ENCODE peak calls at places on chromosomes 3 and 15, in four cellular contexts. K is HCT116, H is GM12878, L is H1. D is an unnamed sample.

GRCh38 chr15:66854012-66854965 is 152.3 kb downstream of the SMAD6 start:
- DNase-seq in K (no peak), H (no peak), L (peak), D (no peak)

GRCh38 chr3:57110214-57110613 is 49.8 kb downstream of the SPATA12 start:
- DNase-seq in K (no peak), H (no peak), L (no peak), D (no peak)

GRCh38 chr15:62035256-62035908 is 24.9 kb downstream of the VPS13C start:
- DNase-seq in K (no peak), H (no peak), L (no peak), D (no peak)

GRCh38 chr15:96170616-96171270 is 159.8 kb upstream of the NR2F2 start:
- DNase-seq in K (no peak), H (no peak), L (no peak), D (no peak)

GRCh38 chr3:155676252-155676981 is 68.5 kb downstream of the PLCH1 start:
- DNase-seq in K (no peak), H (no peak), L (no peak), D (no peak)

GRCh38 chr3:4029135-4029534 is 229.9 kb downstream of the LRRN1 start:
- DNase-seq in K (no peak), H (no peak), L (no peak), D (no peak)

GRCh38 chr3:172343117-172343516 is 105.1 kb downstream of the GHSR start:
- DNase-seq in K (no peak), H (no peak), L (no peak), D (no peak)

GRCh38 chr3:194773216-194773615 is 87.5 kb downstream of the FAM43A start:
- DNase-seq in K (no peak), H (no peak), L (no peak), D (no peak)

GRCh38 chr3:99711361-99711760 is 73.0 kb downstream of the COL8A1 start:
- DNase-seq in K (no peak), H (no peak), L (no peak), D (no peak)

GRCh38 chr3:123627673-123628670 is 43.1 kb upstream of the HACD2 start:
- DNase-seq in K (no peak), H (no peak), L (no peak), D (no peak)

GRCh38 chr3:139111392-139112229 is 66.9 kb upstream of the PRR23C start:
- DNase-seq in K (peak), H (no peak), L (peak), D (peak)

GRCh38 chr15:62934236-62934971 is 108.1 kb upstream of the TPM1 start:
- DNase-seq in K (no peak), H (no peak), L (peak), D (no peak)

GRCh38 chr15:73564255-73564654 is 68.9 kb downstream of the NPTN start:
- DNase-seq in K (peak), H (no peak), L (no peak), D (peak)
- TF ChIP-seq EGR1 in K (no peak), H (no peak), L (no peak), D (no peak)

GRCh38 chr15:23690450-23690852 is 3.3 kb upstream of the NDN start:
- DNase-seq in K (no peak), H (no peak), L (peak), D (peak)
- TF ChIP-seq EGR1 in K (no peak), H (no peak), L (no peak), D (no peak)

DNA sequence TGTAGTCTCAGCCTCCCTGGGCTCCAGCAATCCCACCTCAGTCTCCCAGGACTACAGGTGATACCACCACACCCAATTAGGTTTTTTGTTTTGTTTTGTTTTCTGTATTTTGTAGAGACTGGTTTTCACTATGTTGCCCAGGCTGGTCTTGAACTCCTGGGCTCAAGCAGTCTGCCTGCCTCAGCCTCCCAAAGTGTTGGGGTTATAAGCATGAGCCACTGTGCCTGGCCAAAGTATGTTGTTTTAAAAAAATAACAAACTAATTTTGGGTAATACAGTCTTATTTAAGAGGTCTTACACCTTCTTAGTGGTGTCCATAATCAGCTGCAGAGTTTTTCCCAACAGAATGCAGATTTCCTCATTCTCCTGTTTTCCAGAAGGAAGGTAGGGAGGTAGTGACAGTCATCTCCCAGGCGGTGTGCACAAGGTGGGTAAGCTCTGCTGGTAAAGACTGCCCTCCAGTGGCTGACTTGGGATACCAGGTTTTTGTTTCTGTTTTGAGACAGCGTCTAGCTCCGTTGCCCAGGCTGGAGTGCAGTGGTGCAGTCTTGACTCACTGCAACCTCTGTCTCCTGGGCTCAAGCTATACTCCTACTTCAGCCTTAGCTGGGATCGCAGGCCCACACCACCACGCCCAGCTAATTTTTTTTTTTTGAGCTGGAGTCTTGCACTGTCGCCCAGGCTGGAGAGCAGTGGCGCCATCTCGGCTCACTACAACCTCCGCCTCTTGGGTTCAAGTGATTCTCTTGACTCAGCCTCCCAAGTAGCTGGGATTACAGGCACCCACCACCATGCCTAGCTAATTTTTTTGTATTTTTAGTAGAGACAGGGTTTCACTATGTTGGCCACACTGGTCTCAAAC is 58.4 kb downstream of the MAP6D1 start:
- DNase-seq in K (peak), H (no peak), L (peak), D (peak)
- TF ChIP-seq EGR1 in K (no peak), H (no peak), L (no peak), D (no peak)

DNA sequence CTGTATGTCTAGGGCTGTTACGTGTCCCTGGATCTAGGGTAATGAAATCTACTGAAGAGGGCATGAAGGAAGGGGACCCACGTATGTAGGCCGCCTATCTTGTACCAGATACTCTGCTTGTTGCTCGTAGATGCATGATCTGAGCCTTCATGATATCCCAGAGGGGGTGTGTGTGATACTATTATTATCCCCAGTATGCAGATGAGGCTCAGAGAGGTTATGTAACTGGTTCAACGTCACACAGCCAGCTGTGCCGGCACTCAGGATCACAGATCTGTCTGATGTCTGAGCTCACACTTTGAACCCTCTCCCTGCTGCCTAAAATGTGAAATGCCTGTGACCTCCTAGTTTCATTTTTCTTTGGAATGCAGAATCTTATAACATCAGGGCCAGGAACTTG is 36.2 kb upstream of the SEC13 start:
- DNase-seq in K (no peak), H (no peak), L (no peak), D (no peak)
- TF ChIP-seq EGR1 in K (no peak), H (no peak), L (no peak), D (no peak)

DNA sequence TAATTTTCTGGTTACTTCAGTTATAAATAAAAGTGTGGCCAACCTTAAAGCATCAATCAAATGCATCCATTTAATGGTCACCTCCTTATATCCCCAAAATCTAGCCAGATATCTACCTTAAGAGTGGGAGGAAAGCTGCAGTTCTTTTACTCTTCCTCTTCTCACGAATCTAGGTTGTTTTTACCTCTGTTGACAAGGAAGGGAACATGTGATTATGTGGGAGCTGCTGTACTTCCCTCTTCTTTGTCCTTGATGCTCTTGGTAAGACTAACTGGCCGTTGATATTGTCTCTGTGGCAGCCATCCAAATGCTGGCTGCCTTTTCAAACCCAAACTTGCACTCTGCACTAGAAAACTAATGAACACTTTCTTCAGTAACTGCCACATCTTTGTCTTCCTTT is 275.3 kb upstream of the CADM2 start:
- DNase-seq in K (no peak), H (no peak), L (no peak), D (no peak)
- TF ChIP-seq EGR1 in K (no peak), H (no peak), L (no peak), D (no peak)

GRCh38 chr3:26193558-26193957 is 403.7 kb downstream of the OXSM start:
- DNase-seq in K (no peak), H (no peak), L (no peak), D (no peak)
- TF ChIP-seq EGR1 in K (no peak), H (no peak), L (no peak), D (no peak)

GRCh38 chr3:62757045-62757444 is 118.2 kb downstream of the CADPS start:
- DNase-seq in K (no peak), H (no peak), L (no peak), D (no peak)
- TF ChIP-seq EGR1 in K (no peak), H (no peak), L (no peak), D (no peak)

GRCh38 chr15:40469776-40470390 is 901 bp upstream of the CHST14 start:
- DNase-seq in K (no peak), H (no peak), L (no peak), D (no peak)
- TF ChIP-seq EGR1 in K (no peak), H (no peak), L (no peak), D (no peak)

GRCh38 chr15:88702983-88703382 is 64.2 kb downstream of the ISG20 start:
- DNase-seq in K (no peak), H (no peak), L (no peak), D (no peak)
- TF ChIP-seq EGR1 in K (no peak), H (no peak), L (no peak), D (no peak)

GRCh38 chr3:125192190-125193035 is 20.1 kb downstream of the SLC12A8 start:
- DNase-seq in K (no peak), H (peak), L (no peak), D (peak)

GRCh38 chr3:125191730-125192129 is 20.8 kb downstream of the SLC12A8 start:
- DNase-seq in K (no peak), H (no peak), L (no peak), D (no peak)

GRCh38 chr3:125189378-125190165 is 23.0 kb downstream of the SLC12A8 start:
- DNase-seq in K (no peak), H (no peak), L (peak), D (no peak)

GRCh38 chr3:125190781-125191180 is 21.8 kb downstream of the SLC12A8 start:
- DNase-seq in K (no peak), H (no peak), L (no peak), D (no peak)

DNA sequence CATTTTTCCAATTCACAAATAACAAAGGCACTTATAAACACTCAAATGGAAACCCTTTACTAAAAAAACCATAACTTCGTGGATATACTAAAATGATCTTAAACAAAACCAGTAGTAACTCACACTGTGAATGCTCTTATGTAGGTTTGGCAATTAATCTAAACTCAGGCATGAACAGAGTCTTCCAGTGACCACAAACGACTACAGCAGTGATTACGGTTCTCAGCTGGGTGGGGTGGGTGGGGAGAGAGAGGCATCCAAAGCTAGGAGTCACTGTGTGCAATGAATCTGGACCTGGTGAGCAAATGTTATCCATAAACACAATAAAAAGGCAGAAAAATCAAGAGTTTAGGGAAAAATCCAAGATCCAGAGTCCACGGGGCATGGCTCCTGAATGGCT is 21.3 kb downstream of the SLC12A8 start:
- DNase-seq in K (no peak), H (no peak), L (no peak), D (no peak)
- TF ChIP-seq EGR1 in K (no peak), H (no peak), L (no peak), D (no peak)

D was measured in K562.